ENCODE peak calls at places on chromosome 1, in seven cellular contexts. One of them, this sample, is unnamed.

GRCh38 chr1:220182081-220182480 is 88.1 kb downstream of the IARS2 start:
- DNase-seq in PC-3: no peak
- DNase-seq in NCI-H1092 treated with DMSO at 0.1 percent for 48 hours: no peak
- DNase-seq in Ammon's horn: no peak
- DNase-seq in stimulated activated CD4-positive, alpha-beta T cell treated with anti-CD3 and anti-CD28 coated beads, Interleukin-2, amount 100 ng/mL, for 48 hours: no peak
- DNase-seq in EH: no peak
- DNase-seq in GM13976: no peak
- DNase-seq in this sample: no peak

GRCh38 chr1:227794813-227795183 is 20.7 kb upstream of the PRSS38 start:
- DNase-seq in PC-3: no peak
- DNase-seq in NCI-H1092 treated with DMSO at 0.1 percent for 48 hours: no peak
- DNase-seq in Ammon's horn: no peak
- DNase-seq in stimulated activated CD4-positive, alpha-beta T cell treated with anti-CD3 and anti-CD28 coated beads, Interleukin-2, amount 100 ng/mL, for 48 hours: no peak
- DNase-seq in EH: no peak
- DNase-seq in GM13976: peak; percentile 26
- DNase-seq in this sample: no peak

GRCh38 chr1:184189361-184189760 is 137.8 kb downstream of the TSEN15 start:
- DNase-seq in PC-3: no peak
- DNase-seq in NCI-H1092 treated with DMSO at 0.1 percent for 48 hours: peak; percentile 95
- DNase-seq in Ammon's horn: peak; percentile 39
- DNase-seq in stimulated activated CD4-positive, alpha-beta T cell treated with anti-CD3 and anti-CD28 coated beads, Interleukin-2, amount 100 ng/mL, for 48 hours: no peak
- DNase-seq in EH: peak; percentile 6
- DNase-seq in GM13976: no peak
- DNase-seq in this sample: no peak

GRCh38 chr1:17274186-17275170 is 25.6 kb downstream of the PADI3 start:
- DNase-seq in PC-3: peak; percentile 65
- DNase-seq in NCI-H1092 treated with DMSO at 0.1 percent for 48 hours: peak; percentile 19
- DNase-seq in Ammon's horn: peak; percentile 8
- DNase-seq in stimulated activated CD4-positive, alpha-beta T cell treated with anti-CD3 and anti-CD28 coated beads, Interleukin-2, amount 100 ng/mL, for 48 hours: peak; percentile 43
- DNase-seq in EH: peak; percentile 66
- DNase-seq in GM13976: peak; percentile 80
- DNase-seq in this sample: no peak

GRCh38 chr1:1841575-1841991 is 49.3 kb downstream of the GNB1 start:
- DNase-seq in PC-3: no peak
- DNase-seq in NCI-H1092 treated with DMSO at 0.1 percent for 48 hours: no peak
- DNase-seq in Ammon's horn: peak; percentile 48
- DNase-seq in stimulated activated CD4-positive, alpha-beta T cell treated with anti-CD3 and anti-CD28 coated beads, Interleukin-2, amount 100 ng/mL, for 48 hours: no peak
- DNase-seq in EH: peak; percentile 59
- DNase-seq in GM13976: no peak
- DNase-seq in this sample: no peak

GRCh38 chr1:98975113-98975512 is 29.5 kb downstream of the PLPPR5 start:
- DNase-seq in PC-3: peak; percentile 48
- DNase-seq in NCI-H1092 treated with DMSO at 0.1 percent for 48 hours: no peak
- DNase-seq in Ammon's horn: peak; percentile 39
- DNase-seq in stimulated activated CD4-positive, alpha-beta T cell treated with anti-CD3 and anti-CD28 coated beads, Interleukin-2, amount 100 ng/mL, for 48 hours: no peak
- DNase-seq in EH: no peak
- DNase-seq in GM13976: no peak
- DNase-seq in this sample: no peak

GRCh38 chr1:229093546-229094336 is 177.2 kb upstream of the RAB4A start:
- DNase-seq in PC-3: peak; percentile 92
- DNase-seq in NCI-H1092 treated with DMSO at 0.1 percent for 48 hours: no peak
- DNase-seq in Ammon's horn: no peak
- DNase-seq in stimulated activated CD4-positive, alpha-beta T cell treated with anti-CD3 and anti-CD28 coated beads, Interleukin-2, amount 100 ng/mL, for 48 hours: no peak
- DNase-seq in EH: no peak
- DNase-seq in GM13976: no peak
- DNase-seq in this sample: no peak

GRCh38 chr1:192529811-192530210 is 45.8 kb upstream of the RGS1 start:
- DNase-seq in PC-3: no peak
- DNase-seq in NCI-H1092 treated with DMSO at 0.1 percent for 48 hours: no peak
- DNase-seq in Ammon's horn: no peak
- DNase-seq in stimulated activated CD4-positive, alpha-beta T cell treated with anti-CD3 and anti-CD28 coated beads, Interleukin-2, amount 100 ng/mL, for 48 hours: no peak
- DNase-seq in EH: peak; percentile 46
- DNase-seq in GM13976: no peak
- DNase-seq in this sample: no peak

GRCh38 chr1:54794401-54795099 is 6.6 kb downstream of the TTC22 start:
- DNase-seq in PC-3: peak; percentile 84
- DNase-seq in NCI-H1092 treated with DMSO at 0.1 percent for 48 hours: no peak
- DNase-seq in Ammon's horn: no peak
- DNase-seq in stimulated activated CD4-positive, alpha-beta T cell treated with anti-CD3 and anti-CD28 coated beads, Interleukin-2, amount 100 ng/mL, for 48 hours: no peak
- DNase-seq in EH: peak; percentile 17
- DNase-seq in GM13976: no peak
- DNase-seq in this sample: no peak

GRCh38 chr1:182955596-182956588 is 2.9 kb upstream of the SHCBP1L start:
- DNase-seq in PC-3: peak; percentile 72
- DNase-seq in NCI-H1092 treated with DMSO at 0.1 percent for 48 hours: no peak
- DNase-seq in Ammon's horn: no peak
- DNase-seq in stimulated activated CD4-positive, alpha-beta T cell treated with anti-CD3 and anti-CD28 coated beads, Interleukin-2, amount 100 ng/mL, for 48 hours: no peak
- DNase-seq in EH: peak; percentile 98
- DNase-seq in GM13976: no peak
- DNase-seq in this sample: peak; percentile 80

GRCh38 chr1:109392037-109392787 is 5.5 kb downstream of the SORT1 start:
- DNase-seq in PC-3: no peak
- DNase-seq in NCI-H1092 treated with DMSO at 0.1 percent for 48 hours: no peak
- DNase-seq in Ammon's horn: peak; percentile 86
- DNase-seq in stimulated activated CD4-positive, alpha-beta T cell treated with anti-CD3 and anti-CD28 coated beads, Interleukin-2, amount 100 ng/mL, for 48 hours: no peak
- DNase-seq in EH: no peak
- DNase-seq in GM13976: no peak
- DNase-seq in this sample: no peak